ENCODE peak calls at places on chromosome 13, in six cellular contexts. One of them, this sample, is unnamed.

GRCh38 chr13:30681489-30682242 is 53.7 kb upstream of the ALOX5AP start:
- DNase-seq in HCT116: no peak
- DNase-seq in left lung: no peak
- DNase-seq in mammary epithelial cell: no peak
- DNase-seq in CD8-positive, alpha-beta T cell: no peak
- DNase-seq in uterus: peak; percentile 43
- DNase-seq in this sample: no peak

GRCh38 chr13:44576396-44577235 is 486 bp upstream of the TSC22D1 start:
- DNase-seq in HCT116: no peak
- DNase-seq in left lung: peak; percentile 88
- DNase-seq in mammary epithelial cell: no peak
- DNase-seq in CD8-positive, alpha-beta T cell: no peak
- DNase-seq in uterus: peak; percentile 26
- DNase-seq in this sample: no peak

GRCh38 chr13:114009590-114010400 is 35.9 kb upstream of the C13orf46 start:
- DNase-seq in HCT116: no peak
- DNase-seq in left lung: peak; percentile 41
- DNase-seq in mammary epithelial cell: no peak
- DNase-seq in CD8-positive, alpha-beta T cell: no peak
- DNase-seq in uterus: no peak
- DNase-seq in this sample: no peak

GRCh38 chr13:44620057-44620456 is 43.9 kb upstream of the TSC22D1 start:
- DNase-seq in HCT116: no peak
- DNase-seq in left lung: no peak
- DNase-seq in mammary epithelial cell: peak; percentile 58
- DNase-seq in CD8-positive, alpha-beta T cell: no peak
- DNase-seq in uterus: no peak
- DNase-seq in this sample: peak; percentile 73

GRCh38 chr13:90177519-90177918 is 1170.0 kb upstream of the MIR17HG start:
- DNase-seq in HCT116: no peak
- DNase-seq in left lung: no peak
- DNase-seq in mammary epithelial cell: no peak
- DNase-seq in CD8-positive, alpha-beta T cell: no peak
- DNase-seq in uterus: no peak
- DNase-seq in this sample: no peak

GRCh38 chr13:42753697-42754096 is 27.7 kb upstream of the FAM216B start:
- DNase-seq in HCT116: no peak
- DNase-seq in left lung: no peak
- DNase-seq in mammary epithelial cell: no peak
- DNase-seq in CD8-positive, alpha-beta T cell: no peak
- DNase-seq in uterus: no peak
- DNase-seq in this sample: no peak

GRCh38 chr13:41837668-41838067 is 123.2 kb downstream of the VWA8 start:
- DNase-seq in HCT116: no peak
- DNase-seq in left lung: no peak
- DNase-seq in mammary epithelial cell: no peak
- DNase-seq in CD8-positive, alpha-beta T cell: no peak
- DNase-seq in uterus: no peak
- DNase-seq in this sample: no peak

GRCh38 chr13:89401209-89401810 is 1730.1 kb downstream of the SLITRK5 start:
- DNase-seq in HCT116: no peak
- DNase-seq in left lung: no peak
- DNase-seq in mammary epithelial cell: peak; percentile 91
- DNase-seq in CD8-positive, alpha-beta T cell: no peak
- DNase-seq in uterus: no peak
- DNase-seq in this sample: peak; percentile 85

GRCh38 chr13:74464656-74465055 is 330.5 kb upstream of the KLF12 start:
- DNase-seq in HCT116: no peak
- DNase-seq in left lung: no peak
- DNase-seq in mammary epithelial cell: no peak
- DNase-seq in CD8-positive, alpha-beta T cell: no peak
- DNase-seq in uterus: no peak
- DNase-seq in this sample: no peak

GRCh38 chr13:87122551-87122950 is 548.6 kb upstream of the SLITRK5 start:
- DNase-seq in HCT116: no peak
- DNase-seq in left lung: no peak
- DNase-seq in mammary epithelial cell: peak; percentile 32
- DNase-seq in CD8-positive, alpha-beta T cell: no peak
- DNase-seq in uterus: no peak
- DNase-seq in this sample: no peak

GRCh38 chr13:75050419-75051066 is 431.4 kb downstream of the TBC1D4 start:
- DNase-seq in HCT116: no peak
- DNase-seq in left lung: no peak
- DNase-seq in mammary epithelial cell: no peak
- DNase-seq in CD8-positive, alpha-beta T cell: no peak
- DNase-seq in uterus: no peak
- DNase-seq in this sample: peak; percentile 69

GRCh38 chr13:43242040-43242439 is 218.7 kb downstream of the DNAJC15 start:
- DNase-seq in HCT116: no peak
- DNase-seq in left lung: no peak
- DNase-seq in mammary epithelial cell: no peak
- DNase-seq in CD8-positive, alpha-beta T cell: no peak
- DNase-seq in uterus: no peak
- DNase-seq in this sample: no peak

GRCh38 chr13:79776538-79776937 is 295.6 kb downstream of the NDFIP2 start:
- DNase-seq in HCT116: no peak
- DNase-seq in left lung: no peak
- DNase-seq in mammary epithelial cell: no peak
- DNase-seq in CD8-positive, alpha-beta T cell: no peak
- DNase-seq in uterus: no peak
- DNase-seq in this sample: no peak
- H3K4me3 ChIP-seq in HCT116: no peak overlapping the region
- H3K4me3 ChIP-seq in left lung: no peak overlapping the region
- H3K4me3 ChIP-seq in mammary epithelial cell: no peak overlapping the region
- H3K4me3 ChIP-seq in CD8-positive, alpha-beta T cell: no peak overlapping the region
- H3K4me3 ChIP-seq in uterus: no peak overlapping the region
- H3K4me3 ChIP-seq in this sample: no peak overlapping the region

GRCh38 chr13:40613192-40613818 is 53.1 kb downstream of the FOXO1 start:
- DNase-seq in HCT116: no peak
- DNase-seq in left lung: no peak
- DNase-seq in mammary epithelial cell: no peak
- DNase-seq in CD8-positive, alpha-beta T cell: peak; percentile 38
- DNase-seq in uterus: peak; percentile 73
- DNase-seq in this sample: no peak
- H3K4me3 ChIP-seq in HCT116: no peak overlapping the region
- H3K4me3 ChIP-seq in left lung: no peak overlapping the region
- H3K4me3 ChIP-seq in mammary epithelial cell: no peak overlapping the region
- H3K4me3 ChIP-seq in CD8-positive, alpha-beta T cell: peak overlapping the region; percentile 21
- H3K4me3 ChIP-seq in uterus: no peak overlapping the region
- H3K4me3 ChIP-seq in this sample: no peak overlapping the region

DNA sequence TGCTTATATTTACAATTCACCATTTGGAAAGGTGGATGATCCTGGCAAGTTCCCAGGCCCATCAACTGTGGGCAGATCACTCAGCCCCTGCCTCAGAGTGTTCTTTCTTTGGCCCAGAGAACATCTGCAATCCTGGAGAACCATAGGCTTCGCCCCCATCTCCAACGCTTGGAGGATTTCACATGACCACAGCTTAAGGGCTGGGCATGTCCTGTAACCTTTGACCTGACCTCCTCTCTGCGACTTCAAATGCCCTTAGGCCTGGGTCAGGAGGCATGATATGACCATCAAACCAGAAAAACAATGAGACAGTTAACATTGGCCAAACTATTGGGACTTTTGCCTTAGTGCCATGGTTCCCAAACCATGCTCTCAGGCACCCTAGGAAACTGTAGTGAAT is 7.2 kb upstream of the MBNL2 start:
- DNase-seq in HCT116: no peak
- DNase-seq in left lung: no peak
- DNase-seq in mammary epithelial cell: no peak
- DNase-seq in CD8-positive, alpha-beta T cell: no peak
- DNase-seq in uterus: no peak
- DNase-seq in this sample: no peak
- H3K4me3 ChIP-seq in HCT116: no peak overlapping the region
- H3K4me3 ChIP-seq in left lung: no peak overlapping the region
- H3K4me3 ChIP-seq in mammary epithelial cell: no peak overlapping the region
- H3K4me3 ChIP-seq in CD8-positive, alpha-beta T cell: no peak overlapping the region
- H3K4me3 ChIP-seq in uterus: no peak overlapping the region
- H3K4me3 ChIP-seq in this sample: no peak overlapping the region

DNA sequence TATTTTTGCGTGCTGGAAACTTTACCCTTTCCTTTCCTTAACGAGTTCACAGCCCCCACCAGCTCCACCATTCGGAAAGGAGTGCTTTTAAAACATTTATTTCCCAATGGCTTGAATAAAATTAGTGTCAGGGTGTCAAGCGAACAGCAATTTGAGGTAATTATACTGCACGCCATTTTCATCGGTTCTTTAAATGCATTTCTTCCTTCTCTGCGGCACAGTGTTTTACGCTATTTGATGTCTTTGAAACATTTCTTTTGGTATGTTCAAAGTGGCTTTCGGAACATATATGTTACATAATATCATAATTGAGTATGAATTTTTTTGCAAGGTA is 319 bp upstream of the SLITRK1 start:
- DNase-seq in HCT116: no peak
- DNase-seq in left lung: no peak
- DNase-seq in mammary epithelial cell: no peak
- DNase-seq in CD8-positive, alpha-beta T cell: no peak
- DNase-seq in uterus: no peak
- DNase-seq in this sample: no peak
- H3K4me3 ChIP-seq in HCT116: no peak overlapping the region
- H3K4me3 ChIP-seq in left lung: no peak overlapping the region
- H3K4me3 ChIP-seq in mammary epithelial cell: no peak overlapping the region
- H3K4me3 ChIP-seq in CD8-positive, alpha-beta T cell: no peak overlapping the region
- H3K4me3 ChIP-seq in uterus: no peak overlapping the region
- H3K4me3 ChIP-seq in this sample: no peak overlapping the region

GRCh38 chr13:107091386-107091785 is 523.4 kb upstream of the ARGLU1 start:
- DNase-seq in HCT116: no peak
- DNase-seq in left lung: no peak
- DNase-seq in mammary epithelial cell: no peak
- DNase-seq in CD8-positive, alpha-beta T cell: no peak
- DNase-seq in uterus: no peak
- DNase-seq in this sample: no peak
- H3K4me3 ChIP-seq in HCT116: no peak overlapping the region
- H3K4me3 ChIP-seq in left lung: no peak overlapping the region
- H3K4me3 ChIP-seq in mammary epithelial cell: no peak overlapping the region
- H3K4me3 ChIP-seq in CD8-positive, alpha-beta T cell: no peak overlapping the region
- H3K4me3 ChIP-seq in uterus: no peak overlapping the region
- H3K4me3 ChIP-seq in this sample: no peak overlapping the region

DNA sequence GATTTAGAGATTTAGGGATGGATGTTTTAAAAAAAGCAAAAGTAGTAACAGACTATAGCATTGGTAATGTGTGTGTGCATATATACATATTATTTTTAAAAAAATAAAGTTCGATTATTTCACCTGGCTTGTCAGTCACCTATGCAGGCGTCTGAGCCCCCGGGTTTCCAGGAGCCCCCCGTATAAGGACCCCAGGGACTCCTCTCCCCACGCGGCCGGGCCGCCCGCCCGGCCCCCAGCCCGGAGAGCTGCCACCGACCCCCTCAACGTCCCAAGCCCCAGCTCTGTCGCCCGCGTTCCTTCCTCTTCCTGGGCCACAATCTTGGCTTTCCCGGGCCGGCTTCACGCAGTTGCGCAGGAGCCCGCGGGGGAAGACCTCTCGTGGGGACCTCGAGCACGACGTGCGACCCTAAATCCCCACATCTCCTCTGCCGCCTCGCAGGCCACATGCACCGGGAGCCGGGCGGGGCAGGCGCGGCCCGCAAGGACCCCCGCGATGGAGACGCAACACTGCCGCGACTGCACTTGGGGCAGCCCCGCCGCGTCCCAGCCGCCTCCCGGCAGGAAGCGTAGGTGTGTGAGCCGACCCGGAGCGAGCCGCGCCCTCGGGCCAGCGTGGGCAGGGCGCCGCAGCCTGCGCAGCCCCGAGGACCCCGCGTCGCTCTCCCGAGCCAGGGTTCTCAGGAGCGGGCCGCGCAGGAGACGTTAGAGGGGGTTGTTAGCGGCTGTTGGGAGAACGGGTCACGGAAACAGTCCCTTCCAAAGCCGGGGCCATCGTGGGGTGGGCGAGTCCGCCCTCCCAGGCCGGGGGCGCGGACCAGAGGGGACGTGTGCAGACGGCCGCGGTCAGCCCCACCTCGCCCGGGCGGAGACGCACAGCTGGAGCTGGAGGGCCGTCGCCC is 840 bp upstream of the CCNA1 start:
- DNase-seq in HCT116: no peak
- DNase-seq in left lung: peak; percentile 84
- DNase-seq in mammary epithelial cell: peak; percentile 33
- DNase-seq in CD8-positive, alpha-beta T cell: no peak
- DNase-seq in uterus: no peak
- DNase-seq in this sample: no peak
- H3K4me3 ChIP-seq in HCT116: no peak overlapping the region
- H3K4me3 ChIP-seq in left lung: peak overlapping the region; percentile 55
- H3K4me3 ChIP-seq in mammary epithelial cell: peak overlapping the region; percentile 71
- H3K4me3 ChIP-seq in CD8-positive, alpha-beta T cell: no peak overlapping the region
- H3K4me3 ChIP-seq in uterus: peak overlapping the region; percentile 41
- H3K4me3 ChIP-seq in this sample: peak overlapping the region; percentile 71

DNA sequence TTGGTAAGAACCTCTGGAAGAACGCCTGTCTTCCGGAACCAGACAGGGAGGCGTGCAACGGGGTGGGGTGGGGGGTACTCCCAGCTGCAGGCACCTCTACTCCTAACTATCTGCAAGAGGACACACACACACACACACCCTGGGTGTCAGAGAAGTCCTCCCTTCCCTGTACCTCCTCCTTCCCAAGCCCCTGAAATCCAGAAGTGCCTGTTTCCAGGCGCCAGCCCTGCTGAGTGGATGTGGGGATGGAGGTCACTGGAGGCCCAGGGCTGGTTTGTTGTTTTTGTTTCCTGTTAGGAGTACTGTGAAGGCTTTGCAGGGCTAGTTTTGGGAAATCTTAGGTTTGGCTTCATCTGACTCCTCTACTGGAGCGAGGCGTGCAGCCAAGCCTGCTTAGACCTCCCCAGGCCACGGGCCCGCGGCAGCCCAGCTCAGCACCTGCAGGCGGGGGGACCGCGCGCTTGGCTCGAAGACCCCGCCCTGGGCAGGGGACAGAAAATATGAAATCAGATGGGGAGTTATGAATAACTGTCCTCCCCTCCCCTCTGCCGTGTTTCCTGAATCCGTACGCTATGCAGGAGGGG is 36.4 kb downstream of the SOX1 start:
- DNase-seq in HCT116: no peak
- DNase-seq in left lung: no peak
- DNase-seq in mammary epithelial cell: no peak
- DNase-seq in CD8-positive, alpha-beta T cell: no peak
- DNase-seq in uterus: no peak
- DNase-seq in this sample: no peak
- H3K4me3 ChIP-seq in HCT116: no peak overlapping the region
- H3K4me3 ChIP-seq in left lung: no peak overlapping the region
- H3K4me3 ChIP-seq in mammary epithelial cell: no peak overlapping the region
- H3K4me3 ChIP-seq in CD8-positive, alpha-beta T cell: no peak overlapping the region
- H3K4me3 ChIP-seq in uterus: no peak overlapping the region
- H3K4me3 ChIP-seq in this sample: no peak overlapping the region

DNA sequence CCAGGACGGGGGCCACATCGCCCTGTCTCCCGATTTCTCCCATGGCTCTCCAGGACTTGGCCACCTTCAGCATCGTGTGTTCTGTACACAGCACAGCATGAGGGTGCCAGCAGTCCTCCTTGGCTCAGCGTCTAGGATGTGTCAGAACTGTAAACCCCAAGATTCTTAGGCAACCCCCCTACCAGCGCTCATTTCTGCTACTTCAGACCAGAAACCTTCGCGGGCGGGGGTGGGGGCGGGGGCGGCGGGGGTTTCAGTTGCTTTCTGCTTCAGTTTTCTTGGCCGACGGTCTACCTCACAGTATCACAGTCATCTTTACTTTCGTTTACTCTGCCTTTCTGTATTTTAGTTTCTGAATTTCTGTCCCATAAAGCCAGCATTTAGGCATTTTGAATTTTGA is 82.4 kb downstream of the GGACT start:
- DNase-seq in HCT116: no peak
- DNase-seq in left lung: no peak
- DNase-seq in mammary epithelial cell: no peak
- DNase-seq in CD8-positive, alpha-beta T cell: no peak
- DNase-seq in uterus: no peak
- DNase-seq in this sample: no peak
- H3K4me3 ChIP-seq in HCT116: no peak overlapping the region
- H3K4me3 ChIP-seq in left lung: no peak overlapping the region
- H3K4me3 ChIP-seq in mammary epithelial cell: no peak overlapping the region
- H3K4me3 ChIP-seq in CD8-positive, alpha-beta T cell: no peak overlapping the region
- H3K4me3 ChIP-seq in uterus: no peak overlapping the region
- H3K4me3 ChIP-seq in this sample: no peak overlapping the region

GRCh38 chr13:26557051-26557392 is 461 bp upstream of the WASF3 start:
- DNase-seq in HCT116: peak; percentile 8
- DNase-seq in left lung: no peak
- DNase-seq in mammary epithelial cell: no peak
- DNase-seq in CD8-positive, alpha-beta T cell: no peak
- DNase-seq in uterus: no peak
- DNase-seq in this sample: no peak
- H3K4me3 ChIP-seq in HCT116: peak overlapping the region; percentile 42
- H3K4me3 ChIP-seq in left lung: peak overlapping the region; percentile 55
- H3K4me3 ChIP-seq in mammary epithelial cell: peak overlapping the region; percentile 45
- H3K4me3 ChIP-seq in CD8-positive, alpha-beta T cell: no peak overlapping the region
- H3K4me3 ChIP-seq in uterus: no peak overlapping the region
- H3K4me3 ChIP-seq in this sample: peak overlapping the region; percentile 49

This sample was measured in epithelial cell of proximal tubule.